ENCODE peak calls at places on chromosomes 5 and 9, in ten cellular contexts. B, T, W, C, Z, S, A, D, O and N are unnamed samples.

GRCh38 chr9:114266969-114267368 is 55.9 kb upstream of the ORM1 start:
- DNase-seq in B (no peak), T (no peak), W (peak), C (no peak), Z (peak), S (peak), A (no peak), D (no peak), O (peak), N (no peak)

GRCh38 chr9:15144567-15145174 is 162.3 kb downstream of the TTC39B start:
- DNase-seq in B (no peak), T (no peak), W (peak), C (peak), Z (no peak), S (peak), A (no peak), D (no peak), O (no peak), N (no peak)

GRCh38 chr5:38265546-38266179 is 7.3 kb downstream of the EGFLAM start:
- DNase-seq in B (no peak), T (peak), W (peak), C (peak), Z (no peak), S (peak), A (peak), D (peak), O (peak), N (no peak)

GRCh38 chr5:65811895-65812294 is 89.9 kb downstream of the NLN start:
- DNase-seq in B (no peak), T (no peak), W (no peak), C (peak), Z (no peak), S (no peak), A (no peak), D (no peak), O (peak), N (no peak)

GRCh38 chr9:132020845-132021510 is 58.7 kb downstream of the MED27 start:
- DNase-seq in B (no peak), T (no peak), W (no peak), C (no peak), Z (no peak), S (peak), A (peak), D (no peak), O (peak), N (no peak)

GRCh38 chr5:10648806-10649517 is 85.1 kb downstream of the ANKRD33B start:
- DNase-seq in B (no peak), T (no peak), W (no peak), C (no peak), Z (no peak), S (no peak), A (no peak), D (no peak), O (no peak), N (no peak)

GRCh38 chr5:172841-173251 is 18.4 kb upstream of the LRRC14B start:
- DNase-seq in B (no peak), T (no peak), W (no peak), C (no peak), Z (no peak), S (no peak), A (no peak), D (no peak), O (no peak), N (no peak)

GRCh38 chr9:38690574-38690973 is 29.4 kb downstream of the FAM240B start:
- DNase-seq in B (no peak), T (no peak), W (no peak), C (no peak), Z (no peak), S (no peak), A (peak), D (no peak), O (no peak), N (no peak)

GRCh38 chr5:127184841-127185240 is 105.8 kb upstream of the MEGF10 start:
- DNase-seq in B (no peak), T (no peak), W (peak), C (no peak), Z (no peak), S (no peak), A (no peak), D (no peak), O (no peak), N (no peak)

GRCh38 chr5:73921746-73922145 is 295.8 kb downstream of the ARHGEF28 start:
- DNase-seq in B (no peak), T (no peak), W (no peak), C (no peak), Z (peak), S (no peak), A (no peak), D (no peak), O (no peak), N (no peak)